ENCODE peak calls at places on chromosome 19, in six cellular contexts. Y is cardiac muscle cell, I is gastrocnemius medialis, N is IMR-90, P is GM23248, U is kidney. H is an unnamed sample. For H3K4me1, the result is how much of the 10 kb centered on the place peaks cover.

GRCh38 chr19:10699650-10700335 is 1.4 kb upstream of the QTRT1 start:
- DNase-seq in Y (peak), I (no peak), N (peak), P (peak), U (peak), H (peak)

GRCh38 chr19:4851551-4852290 is 15.7 kb downstream of the PLIN3 start:
- DNase-seq in Y (peak), I (no peak), N (peak), P (peak), U (peak), H (peak)

GRCh38 chr19:4733755-4734345 is 10.2 kb upstream of the DPP9 start:
- DNase-seq in Y (no peak), I (no peak), N (no peak), P (no peak), U (no peak), H (no peak)

GRCh38 chr19:7213628-7214328 is 80.4 kb downstream of the INSR start:
- DNase-seq in Y (no peak), I (no peak), N (no peak), P (no peak), U (no peak), H (no peak)

GRCh38 chr19:33684550-33685303 is 63.0 kb downstream of the CHST8 start:
- DNase-seq in Y (no peak), I (no peak), N (no peak), P (no peak), U (peak), H (no peak)

GRCh38 chr19:19459707-19460251 is 54.3 kb downstream of the GATAD2A start:
- DNase-seq in Y (no peak), I (no peak), N (peak), P (peak), U (peak), H (peak)

GRCh38 chr19:8397291-8397690 is 7.1 kb downstream of the RAB11B start:
- DNase-seq in Y (no peak), I (no peak), N (no peak), P (no peak), U (no peak), H (peak)

GRCh38 chr19:53333071-53333465 is 481 bp upstream of the ZNF845 start:
- DNase-seq in Y (peak), I (peak), N (no peak), P (peak), U (peak), H (no peak)

GRCh38 chr19:7545904-7546303 is 10.4 kb downstream of the PNPLA6 start:
- DNase-seq in Y (no peak), I (no peak), N (no peak), P (no peak), U (no peak), H (no peak)

GRCh38 chr19:36140289-36141038 is 598 bp downstream of the CAPNS1 start:
- DNase-seq in Y (peak), I (peak), N (peak), P (peak), U (peak), H (peak)

GRCh38 chr19:36141039-36141914 is 1.4 kb downstream of the CAPNS1 start:
- DNase-seq in Y (peak), I (peak), N (peak), P (peak), U (peak), H (peak)

GRCh38 chr19:36144624-36145023 is 4.8 kb downstream of the CAPNS1 start:
- DNase-seq in Y (no peak), I (no peak), N (no peak), P (no peak), U (no peak), H (no peak)

GRCh38 chr19:36142046-36142445 is 2.2 kb downstream of the CAPNS1 start:
- DNase-seq in Y (no peak), I (no peak), N (no peak), P (no peak), U (no peak), H (no peak)

GRCh38 chr19:36142496-36142895 is 2.6 kb downstream of the CAPNS1 start:
- DNase-seq in Y (no peak), I (no peak), N (no peak), P (no peak), U (no peak), H (no peak)
- H3K4me1 ChIP-seq in Y (under half), I (under half), N (under half), P (under half), U (under half), H (under half)

GRCh38 chr19:918481-919156 is 1.5 kb downstream of the KISS1R start:
- DNase-seq in Y (peak), I (no peak), N (no peak), P (no peak), U (no peak), H (no peak)
- H3K4me3 ChIP-seq in Y (peak), I (no peak), N (no peak), P (no peak), U (no peak), H (no peak)

GRCh38 chr19:38663156-38663651 is 15.8 kb downstream of the ACTN4 start:
- DNase-seq in Y (peak), I (no peak), N (no peak), P (no peak), U (peak), H (peak)
- H3K4me1 ChIP-seq in Y (half or more), I (half or more), N (half or more), P (half or more), U (half or more), H (half or more)

DNA sequence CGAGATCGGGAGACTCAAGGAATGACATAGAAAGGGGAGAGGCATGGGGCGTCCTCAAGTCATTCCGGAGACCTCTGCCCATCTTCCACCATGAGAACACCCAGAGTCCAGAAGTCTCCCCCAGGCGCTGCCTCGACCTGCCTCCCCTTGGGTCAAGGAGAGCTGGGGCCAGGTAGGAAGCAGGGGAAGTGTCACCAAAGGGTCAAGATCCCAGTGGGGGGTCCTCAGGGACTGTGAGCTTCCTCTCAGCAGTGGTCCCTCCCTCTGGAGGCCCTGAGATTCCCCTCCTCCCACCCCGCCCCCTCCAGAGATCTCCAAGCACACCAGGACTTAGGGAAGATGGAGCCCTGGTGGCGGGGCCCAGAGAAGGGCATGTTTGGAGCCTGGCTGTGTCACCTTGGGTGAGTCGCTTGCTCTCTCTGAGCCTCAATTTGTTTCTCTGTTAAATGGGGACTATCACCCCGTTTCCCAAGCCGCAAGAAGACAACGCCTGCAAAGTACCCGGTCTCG is 919 bp downstream of the DACT3 start:
- DNase-seq in Y (peak), I (no peak), N (no peak), P (peak), U (peak), H (no peak)
- H3K4me3 ChIP-seq in Y (peak), I (peak), N (peak), P (peak), U (peak), H (peak)

GRCh38 chr19:40807147-40808020 is 8.4 kb downstream of the EGLN2 start:
- DNase-seq in Y (peak), I (no peak), N (no peak), P (peak), U (no peak), H (peak)
- H3K4me1 ChIP-seq in Y (under half), I (half or more), N (under half), P (under half), U (under half), H (under half)

GRCh38 chr19:51327066-51327985 is 14.6 kb downstream of the VSIG10L start:
- DNase-seq in Y (peak), I (no peak), N (peak), P (peak), U (no peak), H (peak)
- H3K4me3 ChIP-seq in Y (no peak), I (peak), N (peak), P (peak), U (no peak), H (peak)

DNA sequence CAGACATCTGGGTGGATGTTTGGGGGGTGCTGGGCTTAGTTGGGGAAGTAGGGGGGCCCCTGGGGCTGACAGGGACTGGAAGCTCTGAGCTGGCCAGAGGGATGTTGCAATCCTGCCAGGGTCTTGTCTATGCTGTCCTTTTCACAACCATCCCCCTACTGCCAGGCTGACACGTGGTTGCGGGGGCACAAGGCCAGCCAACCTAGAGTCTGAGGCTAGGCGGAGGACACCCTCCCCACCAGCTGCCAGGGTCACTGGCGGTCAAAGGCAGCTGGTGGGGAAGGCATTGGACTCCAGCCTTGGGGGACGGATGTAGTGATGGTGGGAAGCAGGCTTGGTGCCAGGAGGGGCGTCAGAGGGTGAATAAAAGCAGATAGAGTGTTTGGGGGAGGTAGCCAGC is 1.6 kb upstream of the APOC1 start:
- DNase-seq in Y (no peak), I (peak), N (no peak), P (no peak), U (no peak), H (peak)
- H3K4me1 ChIP-seq in Y (under half), I (under half), N (under half), P (under half), U (under half), H (under half)

DNA sequence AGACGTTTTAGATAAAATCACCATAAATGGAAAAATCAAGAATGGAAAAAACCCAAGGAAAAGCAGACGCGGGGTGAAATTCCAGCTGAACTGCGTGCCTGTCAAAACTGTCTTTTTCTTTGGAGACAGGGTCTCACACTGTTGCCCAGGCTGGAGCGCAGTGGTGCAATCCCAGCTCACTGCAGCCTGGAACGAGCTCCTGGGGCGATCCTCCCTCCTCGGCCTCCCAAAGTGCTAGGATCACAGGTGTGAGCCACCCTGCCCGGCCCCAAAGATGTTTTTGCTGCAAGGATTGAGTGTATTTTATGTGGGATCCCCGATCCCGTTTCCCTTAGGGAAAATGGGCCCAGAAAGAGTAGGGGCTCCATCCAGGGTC is 875 bp upstream of the PEAK3 start:
- DNase-seq in Y (no peak), I (no peak), N (no peak), P (no peak), U (no peak), H (no peak)
- H3K4me3 ChIP-seq in Y (no peak), I (peak), N (no peak), P (no peak), U (no peak), H (no peak)

GRCh38 chr19:44754743-44755066 is 6.2 kb downstream of the BCL3 start:
- DNase-seq in Y (no peak), I (no peak), N (no peak), P (no peak), U (peak), H (peak)
- H3K4me1 ChIP-seq in Y (under half), I (half or more), N (half or more), P (under half), U (under half), H (half or more)

GRCh38 chr19:45782162-45782623 is at the start of gene DMPK:
- DNase-seq in Y (peak), I (no peak), N (no peak), P (peak), U (peak), H (peak)
- H3K4me3 ChIP-seq in Y (peak), I (peak), N (peak), P (peak), U (no peak), H (peak)